ENCODE peak calls at places on chromosomes 5 and 9, in eight cellular contexts. L, S, H, I, X, Z, K and B are unnamed samples.

GRCh38 chr9:91085499-91086291 is 276.0 kb downstream of the AUH start:
- DNase-seq in L (no peak), S (no peak), H (no peak), I (no peak), X (no peak), Z (no peak), K (no peak), B (no peak)

GRCh38 chr9:109440117-109440515 is 58.0 kb downstream of the PTPN3 start:
- DNase-seq in L (no peak), S (no peak), H (no peak), I (no peak), X (no peak), Z (no peak), K (no peak), B (no peak)

GRCh38 chr5:60960591-60960990 is 15.6 kb downstream of the NDUFAF2 start:
- DNase-seq in L (no peak), S (no peak), H (peak; percentile 56), I (no peak), X (peak; percentile 40), Z (no peak), K (no peak), B (no peak)

GRCh38 chr9:14215614-14216013 is 98.3 kb downstream of the NFIB start:
- DNase-seq in L (no peak), S (no peak), H (peak; percentile 80), I (no peak), X (no peak), Z (no peak), K (no peak), B (no peak)

GRCh38 chr9:87386490-87386889 is 111.2 kb upstream of the DAPK1 start:
- DNase-seq in L (no peak), S (no peak), H (no peak), I (no peak), X (no peak), Z (no peak), K (no peak), B (no peak)

GRCh38 chr5:120446068-120446492 is 18.0 kb upstream of the PRR16 start:
- DNase-seq in L (no peak), S (no peak), H (peak; percentile 98), I (no peak), X (peak; percentile 15), Z (peak; percentile 6), K (no peak), B (no peak)

GRCh38 chr5:3842591-3842990 is 247.0 kb downstream of the IRX1 start:
- DNase-seq in L (no peak), S (no peak), H (no peak), I (no peak), X (no peak), Z (no peak), K (no peak), B (no peak)

GRCh38 chr9:121024237-121024636 is 25.8 kb downstream of the C5 start:
- DNase-seq in L (no peak), S (no peak), H (no peak), I (no peak), X (no peak), Z (no peak), K (no peak), B (no peak)

GRCh38 chr5:139671096-139671841 is 23.1 kb downstream of the CXXC5 start:
- DNase-seq in L (peak; percentile 77), S (peak; percentile 66), H (no peak), I (no peak), X (no peak), Z (no peak), K (peak; percentile 70), B (no peak)

GRCh38 chr5:104189031-104189430 is 626.4 kb upstream of the NUDT12 start:
- DNase-seq in L (no peak), S (no peak), H (peak; percentile 78), I (no peak), X (no peak), Z (no peak), K (no peak), B (no peak)

GRCh38 chr9:112446080-112446479 is 40.5 kb upstream of the KIAA1958 start:
- DNase-seq in L (no peak), S (no peak), H (no peak), I (no peak), X (no peak), Z (no peak), K (no peak), B (no peak)

GRCh38 chr9:76729980-76730737 is 34.1 kb upstream of the PCA3 start:
- DNase-seq in L (no peak), S (no peak), H (no peak), I (no peak), X (no peak), Z (no peak), K (no peak), B (no peak)

GRCh38 chr5:118561971-118562370 is 426.4 kb downstream of the DTWD2 start:
- DNase-seq in L (no peak), S (no peak), H (no peak), I (no peak), X (no peak), Z (no peak), K (no peak), B (no peak)

GRCh38 chr5:58334035-58334434 is 125.9 kb downstream of the PLK2 start:
- DNase-seq in L (no peak), S (no peak), H (peak; percentile 47), I (no peak), X (no peak), Z (no peak), K (no peak), B (no peak)

GRCh38 chr5:160638141-160638742 is 213.8 kb downstream of the ATP10B start:
- DNase-seq in L (no peak), S (no peak), H (no peak), I (no peak), X (peak; percentile 24), Z (peak; percentile 47), K (no peak), B (no peak)

GRCh38 chr9:69455311-69455710 is 130.3 kb downstream of the ENTREP1 start:
- DNase-seq in L (no peak), S (no peak), H (no peak), I (no peak), X (peak; percentile 19), Z (no peak), K (no peak), B (no peak)

GRCh38 chr5:83397658-83398057 is 73.9 kb upstream of the VCAN start:
- DNase-seq in L (no peak), S (no peak), H (no peak), I (no peak), X (no peak), Z (no peak), K (no peak), B (no peak)

GRCh38 chr5:94745786-94746730 is 127.6 kb downstream of the SLF1 start:
- DNase-seq in L (no peak), S (no peak), H (peak; percentile 38), I (no peak), X (no peak), Z (no peak), K (peak; percentile 78), B (no peak)

GRCh38 chr5:40480392-40480791 is 199.3 kb upstream of the PTGER4 start:
- DNase-seq in L (no peak), S (no peak), H (no peak), I (no peak), X (no peak), Z (no peak), K (no peak), B (no peak)

DNA sequence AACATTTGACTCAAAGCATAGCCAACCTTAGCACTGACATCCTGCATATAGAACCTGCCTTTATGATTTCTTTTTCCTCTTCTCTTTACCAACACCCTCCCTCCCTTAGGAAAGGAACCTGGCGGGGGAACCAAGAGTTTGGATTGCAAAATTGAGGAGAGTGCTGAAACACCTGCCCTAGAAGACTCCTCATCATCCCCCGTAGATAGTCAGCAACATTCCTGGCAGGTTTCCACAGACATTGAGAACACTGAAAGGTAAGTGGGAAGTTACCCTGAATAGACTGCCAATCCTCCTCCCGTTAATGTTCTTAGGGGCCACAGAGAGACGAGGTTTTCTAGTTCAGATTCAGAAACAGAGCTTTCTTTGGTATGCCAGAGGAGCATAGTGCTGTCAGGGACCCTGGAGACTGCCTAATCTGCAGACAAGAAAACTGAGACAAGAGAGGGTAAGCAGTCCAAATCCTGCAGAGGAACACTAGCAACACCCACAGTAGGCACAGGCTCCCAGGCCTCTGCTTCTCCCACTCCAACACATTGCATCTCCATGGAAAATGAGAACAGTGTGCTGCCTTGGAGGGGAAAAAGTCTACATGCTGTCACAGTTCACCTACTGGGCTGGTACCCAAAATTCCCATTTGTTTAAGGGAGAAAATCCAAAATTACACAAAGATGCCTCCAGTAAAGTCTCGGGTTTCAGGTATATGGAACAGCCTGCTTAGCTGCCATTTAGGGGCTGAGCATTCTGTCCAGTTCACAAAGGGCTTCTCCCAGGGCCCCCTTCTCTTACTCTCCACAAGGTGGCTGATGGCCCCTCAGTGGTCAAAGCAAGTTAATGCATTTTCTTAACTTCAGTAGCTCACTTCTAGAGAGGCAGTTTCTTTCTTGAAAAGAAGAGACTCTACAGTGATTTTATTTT is 89.0 kb downstream of the RGS7BP start:
- DNase-seq in L (no peak), S (peak; percentile 47), H (no peak), I (no peak), X (peak; percentile 50), Z (no peak), K (no peak), B (no peak)
- TF ChIP-seq CTCF in L (no peak), S (peak; percentile 67), H (peak; percentile 21), I (peak; percentile 68), X (peak; percentile 41), Z (no peak), K (peak; percentile 33), B (peak; percentile 73)

DNA sequence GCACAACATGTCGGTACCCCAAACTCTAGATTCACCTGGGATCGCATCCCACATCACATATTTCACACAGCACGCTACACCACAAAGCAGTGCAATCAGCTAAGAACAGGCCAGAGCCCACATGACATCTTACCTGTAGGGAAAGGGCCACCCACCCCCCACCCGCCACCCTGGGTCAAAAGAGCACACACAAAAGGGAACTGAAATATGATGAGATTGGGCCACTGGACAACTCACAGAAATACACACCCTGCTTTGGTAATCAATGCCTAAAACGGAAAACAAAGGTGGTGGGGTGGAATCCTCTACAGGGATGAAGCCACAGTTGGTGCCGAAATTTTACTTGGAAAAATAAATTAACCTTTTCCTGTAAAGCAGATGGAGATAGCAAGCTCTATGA is 13.1 kb downstream of the RETREG1 start:
- DNase-seq in L (no peak), S (no peak), H (no peak), I (no peak), X (no peak), Z (no peak), K (no peak), B (no peak)
- TF ChIP-seq CTCF in L (no peak), S (no peak), H (no peak), I (no peak), X (no peak), Z (no peak), K (no peak), B (no peak)

GRCh38 chr9:137407590-137408300 is 15.2 kb downstream of the EXD3 start:
- DNase-seq in L (peak; percentile 62), S (no peak), H (peak; percentile 34), I (no peak), X (no peak), Z (no peak), K (no peak), B (no peak)
- TF ChIP-seq CTCF in L (no peak), S (no peak), H (no peak), I (no peak), X (no peak), Z (no peak), K (no peak), B (no peak)

DNA sequence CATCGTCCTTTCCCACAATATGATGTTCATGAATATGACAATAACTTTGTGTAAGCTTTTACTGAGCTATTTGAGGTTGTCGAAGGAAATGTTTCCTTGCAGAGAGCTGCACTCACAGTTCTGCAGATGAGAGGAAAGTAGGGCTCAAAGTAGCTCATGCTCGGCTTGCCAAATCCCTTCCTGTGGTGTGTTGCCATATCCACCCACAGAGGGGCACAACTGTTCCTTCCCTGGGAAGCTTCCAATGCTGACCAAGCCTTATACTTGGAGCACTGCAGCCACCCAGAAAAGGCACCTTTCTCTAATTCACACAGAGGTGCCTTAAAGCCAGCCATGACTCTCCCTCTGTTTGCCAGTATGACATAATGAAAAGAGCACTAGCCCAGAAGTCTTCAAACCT is 390.3 kb downstream of the CAAP1 start:
- DNase-seq in L (no peak), S (peak; percentile 27), H (no peak), I (no peak), X (peak; percentile 8), Z (no peak), K (no peak), B (no peak)
- TF ChIP-seq CTCF in L (no peak), S (no peak), H (no peak), I (peak; percentile 49), X (peak; percentile 15), Z (no peak), K (no peak), B (peak; percentile 56)